ENCODE peak calls at places on chromosomes 11 and 22, in eight cellular contexts. C, I, Y, K, S, M, H and F are unnamed samples.

GRCh38 chr22:47769652-47770051 is 1007.2 kb downstream of the TBC1D22A start:
- DNase-seq in C (no peak), I (no peak), Y (no peak), K (no peak), S (no peak), M (no peak), H (no peak), F (no peak)

GRCh38 chr11:22431074-22431473 is 92.9 kb downstream of the SLC17A6 start:
- DNase-seq in C (no peak), I (no peak), Y (no peak), K (no peak), S (no peak), M (no peak), H (no peak), F (no peak)

GRCh38 chr11:44740967-44741366 is 14.2 kb downstream of the TSPAN18 start:
- DNase-seq in C (no peak), I (peak; percentile 43), Y (no peak), K (no peak), S (no peak), M (no peak), H (no peak), F (no peak)

GRCh38 chr11:85123752-85124231 is 503.4 kb downstream of the DLG2 start:
- DNase-seq in C (no peak), I (no peak), Y (no peak), K (no peak), S (no peak), M (no peak), H (no peak), F (no peak)

GRCh38 chr11:14340721-14341120 is 18.3 kb downstream of the RRAS2 start:
- DNase-seq in C (no peak), I (no peak), Y (no peak), K (no peak), S (no peak), M (no peak), H (no peak), F (no peak)

GRCh38 chr11:104879514-104880190 is 18.6 kb downstream of the CASP12 start:
- DNase-seq in C (no peak), I (no peak), Y (no peak), K (no peak), S (no peak), M (no peak), H (no peak), F (no peak)

GRCh38 chr11:18668131-18668530 is 30.4 kb upstream of the TMEM86A start:
- DNase-seq in C (no peak), I (no peak), Y (no peak), K (no peak), S (no peak), M (no peak), H (no peak), F (no peak)

GRCh38 chr11:84261707-84262106 is 975.5 kb upstream of the CCDC90B start:
- DNase-seq in C (no peak), I (no peak), Y (no peak), K (peak; percentile 3), S (no peak), M (no peak), H (no peak), F (no peak)

GRCh38 chr11:23866641-23867040 is 630.2 kb upstream of the LUZP2 start:
- DNase-seq in C (no peak), I (no peak), Y (no peak), K (no peak), S (no peak), M (no peak), H (no peak), F (no peak)

GRCh38 chr11:28566643-28567042 is 458.5 kb downstream of the METTL15 start:
- DNase-seq in C (peak; percentile 71), I (peak; percentile 88), Y (peak; percentile 78), K (peak; percentile 1), S (peak; percentile 35), M (peak; percentile 90), H (peak; percentile 77), F (no peak)

GRCh38 chr22:21455334-21456089 is 11.7 kb upstream of the TMEM191C start:
- DNase-seq in C (no peak), I (no peak), Y (no peak), K (no peak), S (no peak), M (no peak), H (peak; percentile 35), F (no peak)

GRCh38 chr11:106087815-106088435 is 10.5 kb downstream of the AASDHPPT start:
- DNase-seq in C (peak; percentile 40), I (peak; percentile 20), Y (peak; percentile 22), K (peak; percentile 15), S (peak; percentile 52), M (no peak), H (no peak), F (peak; percentile 30)

GRCh38 chr11:126969865-126970479 is 30.6 kb downstream of the KIRREL3 start:
- DNase-seq in C (no peak), I (no peak), Y (no peak), K (peak; percentile 40), S (no peak), M (no peak), H (no peak), F (no peak)

GRCh38 chr11:114762437-114762836 is 84.1 kb downstream of the NXPE2 start:
- DNase-seq in C (peak; percentile 46), I (peak; percentile 61), Y (peak; percentile 60), K (peak; percentile 77), S (peak; percentile 60), M (peak; percentile 15), H (peak; percentile 87), F (no peak)

GRCh38 chr22:32494971-32495370 is 20.4 kb downstream of the FBXO7 start:
- DNase-seq in C (no peak), I (no peak), Y (no peak), K (no peak), S (no peak), M (no peak), H (no peak), F (no peak)

GRCh38 chr11:126114486-126115252 is 52.0 kb upstream of the CDON start:
- DNase-seq in C (no peak), I (no peak), Y (no peak), K (peak; percentile 47), S (peak; percentile 20), M (no peak), H (no peak), F (no peak)

GRCh38 chr11:64677441-64678023 is 45.5 kb downstream of the NRXN2 start:
- DNase-seq in C (no peak), I (no peak), Y (no peak), K (no peak), S (no peak), M (no peak), H (no peak), F (no peak)

GRCh38 chr11:2951235-2952110 is 22.3 kb upstream of the PHLDA2 start:
- DNase-seq in C (no peak), I (no peak), Y (no peak), K (no peak), S (no peak), M (no peak), H (no peak), F (no peak)

GRCh38 chr11:71078482-71078881 is 173.9 kb downstream of the SHANK2 start:
- DNase-seq in C (no peak), I (no peak), Y (no peak), K (no peak), S (no peak), M (no peak), H (no peak), F (no peak)

GRCh38 chr11:70503878-70504240 is 105.5 kb downstream of the CTTN start:
- DNase-seq in C (no peak), I (no peak), Y (peak; percentile 13), K (peak; percentile 63), S (no peak), M (no peak), H (peak; percentile 18), F (no peak)

GRCh38 chr11:124839972-124840621 is 25.1 kb upstream of the ROBO3 start:
- DNase-seq in C (no peak), I (no peak), Y (no peak), K (no peak), S (no peak), M (no peak), H (no peak), F (no peak)

GRCh38 chr22:30182365-30182764 is 64.2 kb downstream of the LIF start:
- DNase-seq in C (no peak), I (no peak), Y (no peak), K (no peak), S (no peak), M (no peak), H (no peak), F (no peak)
- H3K4me3 ChIP-seq in C (no peak overlapping the region), I (no peak overlapping the region), Y (no peak overlapping the region), K (no peak overlapping the region), S (no peak overlapping the region), M (no peak overlapping the region), H (no peak overlapping the region), F (no peak overlapping the region)

GRCh38 chr11:123188508-123189165 is 6.4 kb downstream of the CLMP start:
- DNase-seq in C (no peak), I (peak; percentile 54), Y (no peak), K (no peak), S (no peak), M (no peak), H (no peak), F (no peak)
- H3K27ac ChIP-seq in C (peak overlapping the region; percentile 53), I (peak overlapping the region; percentile 49), Y (peak overlapping the region; percentile 27), K (peak overlapping the region; percentile 67), S (peak overlapping the region; percentile 76), M (peak overlapping the region; percentile 67), H (no peak overlapping the region), F (no peak overlapping the region)

GRCh38 chr22:44724416-44724815 is 22.4 kb downstream of the PRR5 start:
- DNase-seq in C (no peak), I (no peak), Y (no peak), K (no peak), S (no peak), M (no peak), H (no peak), F (no peak)
- H3K4me1 ChIP-seq in C (peaks cover 7% of the 10 kb centered on the region), I (no peaks in the 10 kb centered on the region), Y (peaks cover 11% of the 10 kb centered on the region), K (peaks cover 15% of the 10 kb centered on the region), S (no peaks in the 10 kb centered on the region), M (no peaks in the 10 kb centered on the region), H (peaks cover 6% of the 10 kb centered on the region), F (peaks cover 4% of the 10 kb centered on the region)

GRCh38 chr11:128511712-128512111 is 75.6 kb downstream of the ETS1 start:
- DNase-seq in C (no peak), I (no peak), Y (no peak), K (no peak), S (no peak), M (no peak), H (no peak), F (no peak)
- H3K4me3 ChIP-seq in C (no peak overlapping the region), I (no peak overlapping the region), Y (peak overlapping the region; percentile 31), K (no peak overlapping the region), S (no peak overlapping the region), M (no peak overlapping the region), H (no peak overlapping the region), F (peak overlapping the region; percentile 90)

DNA sequence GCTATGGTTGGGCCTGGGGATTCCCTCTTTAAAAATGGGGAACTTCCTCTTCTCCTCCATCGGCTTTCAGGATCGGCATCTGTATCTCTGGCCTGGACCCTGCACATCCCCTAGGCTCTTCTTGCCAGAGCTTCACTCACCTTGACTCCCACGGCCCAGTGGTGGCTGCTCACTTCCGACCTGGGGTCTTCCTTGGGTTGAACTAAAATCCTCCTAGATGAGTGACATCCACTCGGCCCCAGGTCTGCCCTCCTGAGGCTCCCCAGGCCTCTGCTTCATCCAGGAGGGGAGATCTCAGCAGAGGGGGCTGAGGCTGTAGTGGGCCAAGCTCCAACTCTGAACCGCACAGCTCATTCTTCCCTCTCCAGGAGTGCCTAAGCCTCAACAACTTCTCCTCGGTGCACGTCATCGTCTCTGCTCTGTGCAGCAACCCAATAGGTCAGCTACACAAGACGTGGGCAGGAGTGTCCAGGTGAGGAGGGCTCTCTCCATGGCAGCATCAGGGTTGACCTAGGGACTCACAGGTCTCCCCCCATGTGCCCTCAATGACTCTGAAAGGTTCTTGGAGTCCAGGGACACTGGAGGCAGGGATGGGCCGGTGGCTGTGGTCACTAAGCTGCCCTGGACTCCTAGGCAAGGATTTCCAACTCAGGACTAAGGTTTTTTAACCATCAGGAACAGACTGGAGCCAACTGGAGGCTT is 3.3 kb downstream of the RGL4 start:
- DNase-seq in C (no peak), I (no peak), Y (no peak), K (no peak), S (no peak), M (no peak), H (no peak), F (no peak)
- H3K27ac ChIP-seq in C (no peak overlapping the region), I (no peak overlapping the region), Y (no peak overlapping the region), K (no peak overlapping the region), S (no peak overlapping the region), M (no peak overlapping the region), H (no peak overlapping the region), F (peak overlapping the region; percentile 88)